ENCODE peak calls at places on chromosome 1, in four cellular contexts. Y, V, D and I are unnamed samples.

GRCh38 chr1:107547363-107548155 is 406.7 kb downstream of the NTNG1 start:
- DNase-seq in Y (no peak), D (no peak), V (no peak), I (no peak)

GRCh38 chr1:9315411-9316079 is 22.9 kb downstream of the SPSB1 start:
- DNase-seq in Y (no peak), D (peak; percentile 42), V (no peak), I (no peak)

GRCh38 chr1:53754484-53755312 is 15.7 kb upstream of the GLIS1 start:
- DNase-seq in Y (peak; percentile 83), V (peak; percentile 7), D (no peak), I (peak; percentile 32)

GRCh38 chr1:226577401-226578180 is 29.0 kb downstream of the STUM start:
- DNase-seq in V (no peak), Y (no peak), D (no peak), I (no peak)

GRCh38 chr1:60171793-60172192 is 98.2 kb upstream of the C1orf87 start:
- DNase-seq in D (no peak), V (no peak), Y (no peak), I (no peak)

GRCh38 chr1:56493826-56494225 is 85.5 kb downstream of the PLPP3 start:
- DNase-seq in V (no peak), D (no peak), Y (no peak), I (no peak)

GRCh38 chr1:147598631-147599361 is 57.5 kb downstream of the BCL9 start:
- DNase-seq in V (peak; percentile 61), D (no peak), Y (no peak), I (no peak)

GRCh38 chr1:55369474-55369873 is 154.3 kb upstream of the USP24 start:
- DNase-seq in Y (no peak), D (no peak), V (no peak), I (no peak)

GRCh38 chr1:41534181-41535076 is 49.9 kb upstream of the EDN2 start:
- DNase-seq in Y (no peak), V (no peak), D (no peak), I (no peak)

GRCh38 chr1:23562138-23562819 is 3.0 kb upstream of the ID3 start:
- DNase-seq in V (no peak), D (no peak), Y (peak; percentile 67), I (peak; percentile 90)

GRCh38 chr1:225768662-225769426 is 8.8 kb upstream of the SRP9 start:
- DNase-seq in V (no peak), D (no peak), Y (no peak), I (no peak)

GRCh38 chr1:223249854-223250631 is 107.0 kb upstream of the TLR5 start:
- DNase-seq in V (no peak), Y (no peak), D (no peak), I (no peak)

GRCh38 chr1:173411835-173412742 is 65.0 kb upstream of the PRDX6 start:
- DNase-seq in D (no peak), Y (no peak), V (no peak), I (no peak)

GRCh38 chr1:219031821-219032220 is 141.9 kb upstream of the LYPLAL1 start:
- DNase-seq in D (no peak), Y (no peak), V (no peak), I (no peak)

GRCh38 chr1:210239295-210240155 is 6.9 kb downstream of the SERTAD4 start:
- DNase-seq in D (no peak), V (no peak), Y (no peak), I (peak; percentile 28)